ENCODE peak calls at places on chromosomes 6 and 20, in nine cellular contexts. One of them, this sample, is unnamed.

GRCh38 chr6:109934293-109934692 is 43.8 kb upstream of the GPR6 start:
- DNase-seq in mesothelial cell of epicardium: no peak
- DNase-seq in HL-60: no peak
- DNase-seq in HFFc6: no peak
- DNase-seq in left lung: peak; percentile 71
- DNase-seq in fibroblast of the aortic adventitia: no peak
- DNase-seq in cardiac muscle cell: no peak
- DNase-seq in cardiac fibroblast: no peak
- DNase-seq in IMR-90: no peak
- DNase-seq in this sample: no peak

GRCh38 chr6:142737368-142738060 is 207.5 kb downstream of the HIVEP2 start:
- DNase-seq in left lung: no peak
- DNase-seq in cardiac muscle cell: no peak
- DNase-seq in fibroblast of the aortic adventitia: no peak
- DNase-seq in HL-60: peak; percentile 47
- DNase-seq in cardiac fibroblast: peak; percentile 23
- DNase-seq in mesothelial cell of epicardium: no peak
- DNase-seq in HFFc6: no peak
- DNase-seq in IMR-90: peak; percentile 41
- DNase-seq in this sample: no peak

GRCh38 chr6:15254074-15254975 is 8.5 kb downstream of the JARID2 start:
- DNase-seq in HL-60: peak; percentile 57
- DNase-seq in cardiac fibroblast: peak; percentile 40
- DNase-seq in fibroblast of the aortic adventitia: no peak
- DNase-seq in mesothelial cell of epicardium: no peak
- DNase-seq in left lung: no peak
- DNase-seq in HFFc6: no peak
- DNase-seq in IMR-90: no peak
- DNase-seq in cardiac muscle cell: no peak
- DNase-seq in this sample: no peak

GRCh38 chr6:157217894-157218370 is 105.4 kb downstream of the TMEM242 start:
- DNase-seq in cardiac muscle cell: no peak
- DNase-seq in mesothelial cell of epicardium: no peak
- DNase-seq in IMR-90: no peak
- DNase-seq in HL-60: no peak
- DNase-seq in HFFc6: no peak
- DNase-seq in cardiac fibroblast: no peak
- DNase-seq in fibroblast of the aortic adventitia: no peak
- DNase-seq in left lung: peak; percentile 71
- DNase-seq in this sample: no peak

GRCh38 chr6:20875369-20875963 is 341.2 kb downstream of the CDKAL1 start:
- DNase-seq in cardiac fibroblast: peak; percentile 78
- DNase-seq in IMR-90: peak; percentile 45
- DNase-seq in HL-60: no peak
- DNase-seq in HFFc6: no peak
- DNase-seq in left lung: no peak
- DNase-seq in fibroblast of the aortic adventitia: peak; percentile 71
- DNase-seq in cardiac muscle cell: peak; percentile 40
- DNase-seq in mesothelial cell of epicardium: no peak
- DNase-seq in this sample: no peak

GRCh38 chr6:13593103-13593502 is 18.7 kb downstream of the SIRT5 start:
- DNase-seq in IMR-90: no peak
- DNase-seq in fibroblast of the aortic adventitia: no peak
- DNase-seq in left lung: no peak
- DNase-seq in HL-60: no peak
- DNase-seq in cardiac muscle cell: no peak
- DNase-seq in HFFc6: no peak
- DNase-seq in cardiac fibroblast: no peak
- DNase-seq in mesothelial cell of epicardium: no peak
- DNase-seq in this sample: no peak

GRCh38 chr20:45105317-45105716 is 4.4 kb upstream of the KCNS1 start:
- DNase-seq in fibroblast of the aortic adventitia: no peak
- DNase-seq in HFFc6: no peak
- DNase-seq in HL-60: no peak
- DNase-seq in cardiac muscle cell: no peak
- DNase-seq in IMR-90: no peak
- DNase-seq in left lung: no peak
- DNase-seq in cardiac fibroblast: no peak
- DNase-seq in mesothelial cell of epicardium: no peak
- DNase-seq in this sample: no peak

GRCh38 chr6:15008269-15008668 is 237.6 kb upstream of the JARID2 start:
- DNase-seq in IMR-90: no peak
- DNase-seq in HL-60: no peak
- DNase-seq in fibroblast of the aortic adventitia: no peak
- DNase-seq in HFFc6: no peak
- DNase-seq in cardiac muscle cell: no peak
- DNase-seq in mesothelial cell of epicardium: no peak
- DNase-seq in cardiac fibroblast: no peak
- DNase-seq in left lung: no peak
- DNase-seq in this sample: no peak

GRCh38 chr6:144265390-144265789 is 19.7 kb upstream of the UTRN start:
- DNase-seq in mesothelial cell of epicardium: no peak
- DNase-seq in HFFc6: peak; percentile 59
- DNase-seq in fibroblast of the aortic adventitia: peak; percentile 69
- DNase-seq in left lung: no peak
- DNase-seq in HL-60: no peak
- DNase-seq in cardiac fibroblast: peak; percentile 80
- DNase-seq in IMR-90: peak; percentile 61
- DNase-seq in cardiac muscle cell: peak; percentile 57
- DNase-seq in this sample: no peak

GRCh38 chr6:57434944-57435343 is 117.5 kb downstream of the PRIM2 start:
- DNase-seq in cardiac muscle cell: no peak
- DNase-seq in fibroblast of the aortic adventitia: no peak
- DNase-seq in HL-60: no peak
- DNase-seq in left lung: no peak
- DNase-seq in cardiac fibroblast: no peak
- DNase-seq in mesothelial cell of epicardium: no peak
- DNase-seq in IMR-90: no peak
- DNase-seq in HFFc6: no peak
- DNase-seq in this sample: no peak

GRCh38 chr20:58233393-58233792 is 4.9 kb upstream of the ANKRD60 start:
- DNase-seq in left lung: no peak
- DNase-seq in cardiac muscle cell: no peak
- DNase-seq in mesothelial cell of epicardium: no peak
- DNase-seq in HFFc6: no peak
- DNase-seq in cardiac fibroblast: no peak
- DNase-seq in HL-60: no peak
- DNase-seq in fibroblast of the aortic adventitia: no peak
- DNase-seq in IMR-90: no peak
- DNase-seq in this sample: no peak

GRCh38 chr6:130365166-130366010 is 429 bp upstream of the TMEM200A start:
- DNase-seq in left lung: peak; percentile 80
- DNase-seq in mesothelial cell of epicardium: peak; percentile 78
- DNase-seq in cardiac fibroblast: peak; percentile 68
- DNase-seq in IMR-90: peak; percentile 70
- DNase-seq in HL-60: peak; percentile 6
- DNase-seq in cardiac muscle cell: peak; percentile 88
- DNase-seq in fibroblast of the aortic adventitia: peak; percentile 75
- DNase-seq in HFFc6: peak; percentile 39
- DNase-seq in this sample: peak; percentile 15

GRCh38 chr6:20952605-20953004 is 418.3 kb downstream of the CDKAL1 start:
- DNase-seq in HL-60: no peak
- DNase-seq in fibroblast of the aortic adventitia: peak; percentile 60
- DNase-seq in IMR-90: peak; percentile 83
- DNase-seq in cardiac fibroblast: peak; percentile 34
- DNase-seq in cardiac muscle cell: no peak
- DNase-seq in mesothelial cell of epicardium: no peak
- DNase-seq in left lung: no peak
- DNase-seq in HFFc6: peak; percentile 81
- DNase-seq in this sample: no peak

GRCh38 chr6:118240878-118241528 is 307.1 kb upstream of the PLN start:
- DNase-seq in left lung: no peak
- DNase-seq in mesothelial cell of epicardium: no peak
- DNase-seq in HFFc6: no peak
- DNase-seq in HL-60: no peak
- DNase-seq in fibroblast of the aortic adventitia: no peak
- DNase-seq in cardiac fibroblast: no peak
- DNase-seq in IMR-90: no peak
- DNase-seq in cardiac muscle cell: no peak
- DNase-seq in this sample: no peak

GRCh38 chr6:89843070-89843469 is 13.4 kb downstream of the CASP8AP2 start:
- DNase-seq in cardiac muscle cell: no peak
- DNase-seq in IMR-90: peak; percentile 34
- DNase-seq in mesothelial cell of epicardium: no peak
- DNase-seq in cardiac fibroblast: no peak
- DNase-seq in fibroblast of the aortic adventitia: peak; percentile 43
- DNase-seq in left lung: no peak
- DNase-seq in HFFc6: peak; percentile 16
- DNase-seq in HL-60: no peak
- DNase-seq in this sample: no peak

GRCh38 chr20:51387125-51387865 is 155.2 kb downstream of the NFATC2 start:
- DNase-seq in mesothelial cell of epicardium: no peak
- DNase-seq in fibroblast of the aortic adventitia: no peak
- DNase-seq in IMR-90: peak; percentile 43
- DNase-seq in HL-60: no peak
- DNase-seq in cardiac muscle cell: no peak
- DNase-seq in left lung: no peak
- DNase-seq in cardiac fibroblast: no peak
- DNase-seq in HFFc6: no peak
- DNase-seq in this sample: no peak

GRCh38 chr20:49543071-49543857 is 24.7 kb downstream of the PTGIS start:
- DNase-seq in left lung: no peak
- DNase-seq in HL-60: no peak
- DNase-seq in cardiac muscle cell: no peak
- DNase-seq in cardiac fibroblast: no peak
- DNase-seq in fibroblast of the aortic adventitia: no peak
- DNase-seq in mesothelial cell of epicardium: no peak
- DNase-seq in IMR-90: no peak
- DNase-seq in HFFc6: no peak
- DNase-seq in this sample: no peak

GRCh38 chr20:9100721-9101120 is 31.8 kb downstream of the PLCB4 start:
- DNase-seq in HFFc6: no peak
- DNase-seq in cardiac muscle cell: no peak
- DNase-seq in cardiac fibroblast: no peak
- DNase-seq in IMR-90: no peak
- DNase-seq in mesothelial cell of epicardium: no peak
- DNase-seq in left lung: no peak
- DNase-seq in HL-60: no peak
- DNase-seq in fibroblast of the aortic adventitia: no peak
- DNase-seq in this sample: no peak

GRCh38 chr6:121876721-121877120 is 441.3 kb downstream of the GJA1 start:
- DNase-seq in IMR-90: no peak
- DNase-seq in fibroblast of the aortic adventitia: no peak
- DNase-seq in mesothelial cell of epicardium: no peak
- DNase-seq in HFFc6: no peak
- DNase-seq in left lung: no peak
- DNase-seq in HL-60: no peak
- DNase-seq in cardiac muscle cell: no peak
- DNase-seq in cardiac fibroblast: no peak
- DNase-seq in this sample: no peak

GRCh38 chr6:27889275-27889627 is 22.9 kb downstream of the OR2B2 start:
- DNase-seq in cardiac fibroblast: no peak
- DNase-seq in left lung: no peak
- DNase-seq in HFFc6: no peak
- DNase-seq in mesothelial cell of epicardium: no peak
- DNase-seq in fibroblast of the aortic adventitia: no peak
- DNase-seq in HL-60: peak; percentile 49
- DNase-seq in IMR-90: peak; percentile 6
- DNase-seq in cardiac muscle cell: no peak
- DNase-seq in this sample: no peak
- TF ChIP-seq CTCF in cardiac fibroblast: no peak
- TF ChIP-seq CTCF in left lung: no peak
- TF ChIP-seq CTCF in HFFc6: no peak
- TF ChIP-seq CTCF in mesothelial cell of epicardium: no peak
- TF ChIP-seq CTCF in fibroblast of the aortic adventitia: no peak
- TF ChIP-seq CTCF in HL-60: no peak
- TF ChIP-seq CTCF in IMR-90: no peak
- TF ChIP-seq CTCF in cardiac muscle cell: no peak
- TF ChIP-seq CTCF in this sample: no peak

GRCh38 chr6:135383766-135384165 is 113.8 kb downstream of the AHI1 start:
- DNase-seq in fibroblast of the aortic adventitia: no peak
- DNase-seq in left lung: no peak
- DNase-seq in mesothelial cell of epicardium: no peak
- DNase-seq in HL-60: no peak
- DNase-seq in IMR-90: no peak
- DNase-seq in HFFc6: no peak
- DNase-seq in cardiac fibroblast: no peak
- DNase-seq in cardiac muscle cell: no peak
- DNase-seq in this sample: no peak
- TF ChIP-seq CTCF in fibroblast of the aortic adventitia: no peak
- TF ChIP-seq CTCF in left lung: no peak
- TF ChIP-seq CTCF in mesothelial cell of epicardium: peak; percentile 24
- TF ChIP-seq CTCF in HL-60: no peak
- TF ChIP-seq CTCF in IMR-90: no peak
- TF ChIP-seq CTCF in HFFc6: peak; percentile 18
- TF ChIP-seq CTCF in cardiac fibroblast: peak; percentile 4
- TF ChIP-seq CTCF in cardiac muscle cell: no peak
- TF ChIP-seq CTCF in this sample: no peak

GRCh38 chr20:39893013-39893685 is 795.9 kb downstream of the MAFB start:
- DNase-seq in cardiac muscle cell: no peak
- DNase-seq in HFFc6: no peak
- DNase-seq in fibroblast of the aortic adventitia: no peak
- DNase-seq in IMR-90: peak; percentile 91
- DNase-seq in mesothelial cell of epicardium: no peak
- DNase-seq in left lung: no peak
- DNase-seq in cardiac fibroblast: no peak
- DNase-seq in HL-60: no peak
- DNase-seq in this sample: no peak
- TF ChIP-seq CTCF in cardiac muscle cell: no peak
- TF ChIP-seq CTCF in HFFc6: peak; percentile 20
- TF ChIP-seq CTCF in fibroblast of the aortic adventitia: no peak
- TF ChIP-seq CTCF in IMR-90: peak; percentile 32
- TF ChIP-seq CTCF in mesothelial cell of epicardium: peak; percentile 26
- TF ChIP-seq CTCF in left lung: no peak
- TF ChIP-seq CTCF in cardiac fibroblast: no peak
- TF ChIP-seq CTCF in HL-60: no peak
- TF ChIP-seq CTCF in this sample: no peak

GRCh38 chr6:42781811-42782688 is at the start of gene BICRAL:
- DNase-seq in IMR-90: peak; percentile 83
- DNase-seq in left lung: peak; percentile 81
- DNase-seq in mesothelial cell of epicardium: peak; percentile 34
- DNase-seq in cardiac fibroblast: peak; percentile 93
- DNase-seq in HFFc6: peak; percentile 73
- DNase-seq in fibroblast of the aortic adventitia: peak; percentile 90
- DNase-seq in cardiac muscle cell: peak; percentile 75
- DNase-seq in HL-60: peak; percentile 49
- DNase-seq in this sample: peak; percentile 60

GRCh38 chr6:42782689-42783176 is 881 bp downstream of the BICRAL start:
- DNase-seq in cardiac fibroblast: peak; percentile 96
- DNase-seq in fibroblast of the aortic adventitia: peak; percentile 91
- DNase-seq in mesothelial cell of epicardium: peak; percentile 71
- DNase-seq in cardiac muscle cell: peak; percentile 71
- DNase-seq in HL-60: peak; percentile 75
- DNase-seq in HFFc6: peak; percentile 86
- DNase-seq in left lung: peak; percentile 90
- DNase-seq in IMR-90: peak; percentile 90
- DNase-seq in this sample: peak; percentile 74

GRCh38 chr6:42783177-42783875 is 1.5 kb downstream of the BICRAL start:
- DNase-seq in fibroblast of the aortic adventitia: peak; percentile 73
- DNase-seq in HL-60: peak; percentile 58
- DNase-seq in cardiac fibroblast: peak; percentile 86
- DNase-seq in HFFc6: peak; percentile 33
- DNase-seq in cardiac muscle cell: peak; percentile 80
- DNase-seq in mesothelial cell of epicardium: peak; percentile 53
- DNase-seq in IMR-90: peak; percentile 59
- DNase-seq in left lung: peak; percentile 92
- DNase-seq in this sample: peak; percentile 78

GRCh38 chr6:42784739-42785498 is 3.1 kb downstream of the BICRAL start:
- DNase-seq in mesothelial cell of epicardium: no peak
- DNase-seq in fibroblast of the aortic adventitia: no peak
- DNase-seq in cardiac fibroblast: no peak
- DNase-seq in left lung: no peak
- DNase-seq in IMR-90: no peak
- DNase-seq in HFFc6: no peak
- DNase-seq in HL-60: no peak
- DNase-seq in cardiac muscle cell: no peak
- DNase-seq in this sample: no peak

GRCh38 chr6:42783876-42784738 is 2.3 kb downstream of the BICRAL start:
- DNase-seq in mesothelial cell of epicardium: no peak
- DNase-seq in HL-60: no peak
- DNase-seq in IMR-90: no peak
- DNase-seq in cardiac muscle cell: no peak
- DNase-seq in cardiac fibroblast: peak; percentile 36
- DNase-seq in HFFc6: no peak
- DNase-seq in fibroblast of the aortic adventitia: peak; percentile 50
- DNase-seq in left lung: no peak
- DNase-seq in this sample: no peak
- TF ChIP-seq CTCF in mesothelial cell of epicardium: no peak
- TF ChIP-seq CTCF in HL-60: no peak
- TF ChIP-seq CTCF in IMR-90: no peak
- TF ChIP-seq CTCF in cardiac muscle cell: no peak
- TF ChIP-seq CTCF in cardiac fibroblast: no peak
- TF ChIP-seq CTCF in HFFc6: no peak
- TF ChIP-seq CTCF in fibroblast of the aortic adventitia: no peak
- TF ChIP-seq CTCF in left lung: no peak
- TF ChIP-seq CTCF in this sample: no peak

This sample was measured in CD4-positive, alpha-beta T cell.